ENCODE peak calls at places on chromosomes 6 and 20, in nine cellular contexts. K is stimulated activated CD8-positive, alpha-beta memory T cell treated with anti-CD3 and anti-CD28 coated beads, Interleukin-15, amount 100 ng/mL, for 1 hour; T is activated CD4-positive, CD25-positive, alpha-beta regulatory T cell treated with anti-CD3 and anti-CD28 coated beads, Interleukin-2, amount 50 U/mL, for 72 hours; C is SHP77; L is NT2/D1; U is A549; W is AG10803; A is nucleus accumbens; X is cardiac muscle cell. O is an unnamed sample.

GRCh38 chr6:50602191-50602810 is 111.0 kb upstream of the TFAP2D start:
- DNase-seq in K (no peak), T (no peak), C (peak; percentile 1), L (no peak), U (peak; percentile 18), W (peak; percentile 20), A (no peak), X (peak; percentile 30), O (peak; percentile 24)

GRCh38 chr6:143700684-143701342 is 23.0 kb downstream of the PHACTR2 start:
- DNase-seq in K (no peak), T (no peak), C (peak; percentile 57), L (no peak), U (no peak), W (peak; percentile 84), A (no peak), X (peak; percentile 74), O (no peak)

GRCh38 chr20:60268502-60268901 is 310.3 kb downstream of the CDH26 start:
- DNase-seq in K (no peak), T (peak; percentile 34), C (no peak), L (no peak), U (peak; percentile 26), W (no peak), A (no peak), X (no peak), O (no peak)

GRCh38 chr20:3172933-3173581 is at the start of gene LZTS3:
- DNase-seq in K (peak; percentile 64), T (peak; percentile 68), C (peak; percentile 66), L (peak; percentile 61), U (peak; percentile 62), W (peak; percentile 42), A (no peak), X (peak; percentile 57), O (peak; percentile 57)

GRCh38 chr6:152233547-152234320 is 403.4 kb downstream of the SYNE1 start:
- DNase-seq in K (no peak), T (no peak), C (no peak), L (no peak), U (no peak), W (no peak), A (no peak), X (no peak), O (no peak)

GRCh38 chr6:170111141-170111664 is 179.7 kb downstream of the DLL1 start:
- DNase-seq in K (no peak), T (no peak), C (no peak), L (no peak), U (no peak), W (no peak), A (no peak), X (no peak), O (no peak)

GRCh38 chr6:5142915-5143314 is 57.8 kb downstream of the PPP1R3G start:
- DNase-seq in K (no peak), T (no peak), C (no peak), L (no peak), U (no peak), W (no peak), A (no peak), X (peak; percentile 17), O (no peak)

GRCh38 chr6:25670208-25670607 is 18.2 kb downstream of the SCGN start:
- DNase-seq in K (no peak), T (no peak), C (no peak), L (no peak), U (no peak), W (no peak), A (no peak), X (no peak), O (no peak)

GRCh38 chr6:158086706-158087518 is 81.2 kb downstream of the SERAC1 start:
- DNase-seq in K (no peak), T (no peak), C (no peak), L (no peak), U (no peak), W (no peak), A (no peak), X (no peak), O (no peak)

GRCh38 chr6:156977527-156978291 is 200.5 kb downstream of the ARID1B start:
- DNase-seq in K (no peak), T (no peak), C (peak; percentile 52), L (no peak), U (no peak), W (peak; percentile 72), A (no peak), X (peak; percentile 71), O (no peak)

GRCh38 chr6:3744211-3744900 is 7.2 kb downstream of the PXDC1 start:
- DNase-seq in K (no peak), T (no peak), C (no peak), L (no peak), U (no peak), W (peak; percentile 55), A (no peak), X (peak; percentile 38), O (no peak)

GRCh38 chr6:170448745-170449144 is 104.4 kb downstream of the PSMB1 start:
- DNase-seq in K (no peak), T (no peak), C (no peak), L (no peak), U (no peak), W (no peak), A (no peak), X (no peak), O (no peak)

GRCh38 chr6:51049983-51050877 is 231.6 kb downstream of the TFAP2B start:
- DNase-seq in K (no peak), T (no peak), C (no peak), L (no peak), U (no peak), W (no peak), A (no peak), X (no peak), O (no peak)

GRCh38 chr6:149336529-149336928 is 19.0 kb downstream of the TAB2 start:
- DNase-seq in K (no peak), T (no peak), C (no peak), L (no peak), U (peak; percentile 10), W (no peak), A (no peak), X (no peak), O (peak; percentile 18)

GRCh38 chr20:25090492-25091429 is 8.8 kb upstream of the VSX1 start:
- DNase-seq in K (peak; percentile 38), T (peak; percentile 61), C (peak; percentile 93), L (no peak), U (no peak), W (no peak), A (no peak), X (no peak), O (no peak)

GRCh38 chr6:141463237-141463977 is 669.3 kb upstream of the GJE1 start:
- DNase-seq in K (no peak), T (no peak), C (no peak), L (no peak), U (no peak), W (peak; percentile 53), A (no peak), X (peak; percentile 78), O (no peak)

GRCh38 chr6:31070711-31071197 is 41.6 kb downstream of the C6orf15 start:
- DNase-seq in K (no peak), T (no peak), C (peak; percentile 30), L (peak; percentile 87), U (peak; percentile 75), W (peak; percentile 82), A (no peak), X (peak; percentile 88), O (peak; percentile 75)

GRCh38 chr6:158161566-158162254 is 6.4 kb downstream of the SERAC1 start:
- DNase-seq in K (no peak), T (no peak), C (no peak), L (no peak), U (no peak), W (no peak), A (no peak), X (no peak), O (no peak)

GRCh38 chr6:146912730-146913680 is 291.2 kb upstream of the STXBP5 start:
- DNase-seq in K (no peak), T (no peak), C (no peak), L (no peak), U (no peak), W (peak; percentile 29), A (no peak), X (peak; percentile 60), O (no peak)

GRCh38 chr20:36499723-36500501 is 41.4 kb upstream of the MYL9 start:
- DNase-seq in K (no peak), T (no peak), C (no peak), L (no peak), U (no peak), W (no peak), A (no peak), X (no peak), O (no peak)

GRCh38 chr6:93792751-93793150 is 373.4 kb upstream of the EPHA7 start:
- DNase-seq in K (no peak), T (no peak), C (no peak), L (no peak), U (no peak), W (no peak), A (no peak), X (peak; percentile 14), O (no peak)

GRCh38 chr6:45899683-45899946 is 116.0 kb downstream of the CLIC5 start:
- DNase-seq in K (no peak), T (no peak), C (no peak), L (no peak), U (no peak), W (no peak), A (no peak), X (no peak), O (no peak)